ENCODE peak calls at places on chromosome 2, in six cellular contexts. T is A549; N is MCF 10A; F is epithelial cell of esophagus; K is D721Med; C is stimulated activated CD4-positive, alpha-beta T cell treated with anti-CD3 and anti-CD28 coated beads, Interleukin-12 subunit alpha, Interleukin-12 subunit beta, amount 100 ng/mL, for 24 hours. Z is an unnamed sample.

GRCh38 chr2:100611079-100612029 is 48.6 kb downstream of the PDCL3 start:
- DNase-seq in T (no peak), N (no peak), F (no peak), K (no peak), C (no peak), Z (no peak)

GRCh38 chr2:117835990-117836760 is 21.7 kb downstream of the DDX18 start:
- DNase-seq in T (peak), N (peak), F (peak), K (no peak), C (no peak), Z (peak)

GRCh38 chr2:147222506-147222905 is 622.3 kb upstream of the ACVR2A start:
- DNase-seq in T (no peak), N (no peak), F (no peak), K (no peak), C (no peak), Z (no peak)

GRCh38 chr2:198928026-198928425 is 529.7 kb downstream of the SATB2 start:
- DNase-seq in T (no peak), N (no peak), F (no peak), K (no peak), C (no peak), Z (no peak)

GRCh38 chr2:171540437-171540836 is 18.2 kb downstream of the CYBRD1 start:
- DNase-seq in T (no peak), N (no peak), F (no peak), K (no peak), C (no peak), Z (no peak)

GRCh38 chr2:10239561-10239967 is 63.1 kb upstream of the HPCAL1 start:
- DNase-seq in T (no peak), N (no peak), F (no peak), K (no peak), C (no peak), Z (no peak)

GRCh38 chr2:159744363-159744762 is 32.1 kb downstream of the MARCHF7 start:
- DNase-seq in T (peak), N (no peak), F (no peak), K (no peak), C (no peak), Z (no peak)

GRCh38 chr2:172234716-172235661 is 132.3 kb upstream of the DLX2 start:
- DNase-seq in T (no peak), N (no peak), F (no peak), K (peak), C (no peak), Z (no peak)

GRCh38 chr2:236618370-236618769 is 48.7 kb downstream of the ACKR3 start:
- DNase-seq in T (no peak), N (no peak), F (no peak), K (no peak), C (no peak), Z (no peak)

Z was measured in HAP-1.